ENCODE peak calls at places on chromosome 2, in nine cellular contexts. E is heart right ventricle, W is suprapubic skin, B is GM23338, X is HFF-Myc, C is cardiac fibroblast, Z is dorsolateral prefrontal cortex, V is foreskin fibroblast, D is left lung. Q is an unnamed sample.

GRCh38 chr2:110690345-110690965 is 12.6 kb upstream of the BUB1 start:
- DNase-seq in C (no peak), B (no peak), V (no peak), E (no peak), Z (no peak), D (no peak), X (no peak), W (no peak), Q (no peak)

GRCh38 chr2:8966123-8966908 is 37.2 kb downstream of the MBOAT2 start:
- DNase-seq in B (no peak), V (no peak), D (no peak), W (no peak), E (no peak), C (peak), X (no peak), Z (no peak), Q (peak)

GRCh38 chr2:58629720-58630119 is 388.6 kb upstream of the FANCL start:
- DNase-seq in Z (no peak), X (no peak), C (no peak), B (no peak), W (no peak), V (no peak), E (no peak), D (no peak), Q (no peak)

GRCh38 chr2:85255456-85255812 is 72.4 kb downstream of the TGOLN2 start:
- DNase-seq in B (peak), E (no peak), C (no peak), W (no peak), D (no peak), Z (no peak), V (no peak), X (no peak), Q (no peak)

GRCh38 chr2:121513597-121514333 is 16.9 kb upstream of the RNU4ATAC start:
- DNase-seq in Z (no peak), C (no peak), D (no peak), E (no peak), X (no peak), V (no peak), W (no peak), B (no peak), Q (no peak)

GRCh38 chr2:47194410-47194809 is 39.3 kb upstream of the STPG4 start:
- DNase-seq in V (no peak), C (no peak), D (no peak), E (no peak), X (no peak), B (no peak), W (no peak), Z (no peak), Q (no peak)

GRCh38 chr2:8534729-8535397 is 147.0 kb upstream of the ID2 start:
- DNase-seq in E (peak), B (no peak), X (no peak), Z (no peak), V (no peak), C (no peak), W (no peak), D (peak), Q (peak)

GRCh38 chr2:73415906-73416305 is 30.3 kb downstream of the ALMS1 start:
- DNase-seq in D (no peak), X (no peak), W (no peak), C (peak), B (no peak), V (peak), Z (no peak), E (no peak), Q (peak)

GRCh38 chr2:23235292-23235691 is 149.7 kb upstream of the KLHL29 start:
- DNase-seq in E (no peak), V (peak), D (no peak), Z (no peak), X (peak), B (no peak), W (no peak), C (no peak), Q (peak)

GRCh38 chr2:17879913-17880274 is 1.4 kb downstream of the KCNS3 start:
- DNase-seq in Z (no peak), V (no peak), E (no peak), D (no peak), W (no peak), B (no peak), X (no peak), C (no peak), Q (no peak)

GRCh38 chr2:64863097-64863820 is 125.9 kb upstream of the SLC1A4 start:
- DNase-seq in E (no peak), X (no peak), V (no peak), D (no peak), C (no peak), B (no peak), W (no peak), Z (no peak), Q (no peak)

GRCh38 chr2:218832520-218832919 is 917 bp upstream of the PRKAG3 start:
- DNase-seq in Z (no peak), D (no peak), V (peak), X (no peak), B (no peak), W (no peak), E (peak), C (no peak), Q (peak)

GRCh38 chr2:19733951-19734425 is 167.8 kb downstream of the TTC32 start:
- DNase-seq in C (peak), E (no peak), X (no peak), V (peak), D (no peak), W (no peak), B (no peak), Z (no peak), Q (peak)

GRCh38 chr2:65430515-65431416 is 1.6 kb downstream of the SPRED2 start:
- DNase-seq in Z (peak), E (peak), B (peak), X (no peak), W (peak), D (peak), C (peak), V (peak), Q (peak)

GRCh38 chr2:90069290-90069894 is 1377.9 kb downstream of the RPIA start:
- DNase-seq in W (no peak), E (no peak), B (peak), Z (no peak), V (no peak), X (no peak), C (peak), D (no peak), Q (peak)

GRCh38 chr2:225434014-225434413 is 34.5 kb downstream of the NYAP2 start:
- DNase-seq in B (peak), Z (no peak), W (no peak), D (no peak), X (no peak), V (no peak), C (no peak), E (no peak), Q (no peak)

GRCh38 chr2:235263205-235264120 is 230.4 kb upstream of the AGAP1 start:
- DNase-seq in D (peak), E (peak), X (peak), B (peak), Z (peak), W (peak), C (peak), V (peak), Q (peak)

GRCh38 chr2:134367915-134368911 is 114.3 kb downstream of the MGAT5 start:
- DNase-seq in V (no peak), W (no peak), C (no peak), E (no peak), Z (no peak), X (peak), D (no peak), B (no peak), Q (no peak)

GRCh38 chr2:4272261-4272858 is 569.0 kb downstream of the DCDC2C start:
- DNase-seq in C (no peak), V (no peak), Z (no peak), X (no peak), B (no peak), D (no peak), W (no peak), E (no peak), Q (no peak)

GRCh38 chr2:1088192-1088860 is 137.7 kb downstream of the SNTG2 start:
- DNase-seq in D (no peak), V (peak), B (no peak), X (no peak), E (no peak), C (peak), W (no peak), Z (no peak), Q (no peak)

GRCh38 chr2:216142540-216142939 is 33.4 kb downstream of the XRCC5 start:
- DNase-seq in Z (no peak), W (no peak), E (no peak), V (peak), B (no peak), C (peak), X (peak), D (no peak), Q (peak)

GRCh38 chr2:192655916-192656315 is 461.2 kb upstream of the TMEFF2 start:
- DNase-seq in C (no peak), Z (no peak), X (no peak), W (no peak), V (no peak), E (no peak), B (no peak), D (no peak), Q (no peak)

GRCh38 chr2:231674587-231675334 is 33.6 kb upstream of the PTMA start:
- DNase-seq in B (peak), Z (peak), W (no peak), E (peak), D (peak), C (peak), V (peak), X (no peak), Q (peak)

GRCh38 chr2:216765810-216766259 is 70.5 kb upstream of the IGFBP5 start:
- DNase-seq in X (no peak), W (no peak), Z (no peak), B (peak), V (no peak), C (peak), D (no peak), E (peak), Q (no peak)

GRCh38 chr2:120518819-120519218 is 172.9 kb downstream of the INHBB start:
- DNase-seq in X (no peak), E (no peak), W (no peak), C (no peak), B (no peak), V (no peak), D (no peak), Z (no peak), Q (no peak)

GRCh38 chr2:102069311-102069974 is 73.1 kb upstream of the IL1R1 start:
- DNase-seq in B (no peak), V (no peak), Z (no peak), D (no peak), W (no peak), E (no peak), X (no peak), C (no peak), Q (no peak)

GRCh38 chr2:9169310-9170107 is 37.1 kb upstream of the ASAP2 start:
- DNase-seq in B (no peak), E (no peak), V (no peak), C (no peak), X (no peak), D (no peak), W (no peak), Z (no peak), Q (no peak)

GRCh38 chr2:8631465-8632005 is 50.3 kb upstream of the ID2 start:
- DNase-seq in W (no peak), Z (no peak), B (no peak), C (no peak), X (no peak), D (peak), E (no peak), V (no peak), Q (no peak)

GRCh38 chr2:156322103-156322671 is 10.3 kb downstream of the NR4A2 start:
- DNase-seq in E (no peak), Z (no peak), C (no peak), D (no peak), B (no peak), W (no peak), X (no peak), V (no peak), Q (no peak)
- H3K4me3 ChIP-seq in E (peak), Z (peak), C (no peak), D (no peak), B (peak), W (peak), X (no peak), V (no peak), Q (no peak)

GRCh38 chr2:39232141-39232540 is 11.6 kb downstream of the CDKL4 start:
- DNase-seq in B (no peak), W (no peak), X (no peak), V (no peak), E (no peak), D (no peak), C (no peak), Z (no peak), Q (no peak)
- TF ChIP-seq CTCF in B (no peak), W (no peak), X (no peak), V (no peak), E (no peak), D (no peak), C (no peak), Z (no peak), Q (no peak)

GRCh38 chr2:167144179-167144898 is 256.1 kb downstream of the XIRP2 start:
- DNase-seq in V (no peak), X (no peak), D (no peak), C (peak), W (no peak), Z (no peak), E (no peak), B (no peak), Q (peak)
- H3K4me3 ChIP-seq in V (no peak), X (no peak), D (no peak), C (no peak), W (no peak), Z (no peak), E (no peak), B (no peak), Q (no peak)

DNA sequence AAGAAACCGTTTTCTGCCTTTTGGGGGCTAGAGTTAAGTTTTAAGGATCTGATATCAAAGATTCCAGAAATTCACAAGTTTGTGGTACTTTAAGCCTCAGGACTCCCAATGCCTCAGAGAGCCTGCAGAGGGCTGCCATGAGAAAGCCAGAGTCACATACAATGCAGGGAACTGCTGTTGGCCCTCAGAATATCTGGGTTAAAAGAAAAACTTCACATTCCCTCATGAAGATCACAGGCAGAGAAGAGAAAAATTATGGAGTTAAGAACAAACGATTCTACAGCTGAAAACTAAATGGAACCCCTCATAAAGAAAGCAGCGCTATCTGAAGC is 39.5 kb downstream of the HDAC4 start:
- DNase-seq in D (no peak), X (no peak), E (no peak), W (no peak), V (peak), B (peak), Z (no peak), C (peak), Q (no peak)
- TF ChIP-seq CTCF in D (no peak), X (no peak), E (peak), W (no peak), V (peak), B (peak), Z (no peak), C (peak), Q (peak)

GRCh38 chr2:132670104-132670960 is at the start of gene LYPD1:
- DNase-seq in Z (peak), W (no peak), E (no peak), B (peak), C (no peak), V (no peak), D (peak), X (no peak), Q (no peak)
- H3K4me3 ChIP-seq in Z (peak), W (peak), E (peak), B (peak), C (peak), V (peak), D (peak), X (peak), Q (no peak)

GRCh38 chr2:10911291-10912075 is at the start of gene KCNF1:
- DNase-seq in W (peak), Z (no peak), V (peak), B (peak), E (no peak), D (no peak), X (no peak), C (peak), Q (peak)
- TF ChIP-seq CTCF in W (no peak), Z (no peak), V (no peak), B (peak), E (peak), D (no peak), X (peak), C (peak), Q (peak)

GRCh38 chr2:188984126-188984525 is 10.0 kb downstream of the COL3A1 start:
- DNase-seq in W (no peak), V (no peak), B (peak), D (no peak), X (no peak), C (peak), Z (no peak), E (no peak), Q (peak)

GRCh38 chr2:188984680-188985079 is 10.5 kb downstream of the COL3A1 start:
- DNase-seq in Z (no peak), D (no peak), W (no peak), V (peak), C (peak), B (no peak), E (no peak), X (no peak), Q (peak)

GRCh38 chr2:188979730-188980123 is 5.6 kb downstream of the COL3A1 start:
- DNase-seq in C (peak), D (no peak), Z (no peak), V (no peak), E (no peak), X (no peak), B (no peak), W (no peak), Q (no peak)

GRCh38 chr2:188986839-188987238 is 12.7 kb downstream of the COL3A1 start:
- DNase-seq in Z (no peak), B (no peak), W (no peak), D (no peak), C (peak), X (no peak), V (no peak), E (no peak), Q (no peak)

GRCh38 chr2:188983427-188984101 is 9.4 kb downstream of the COL3A1 start:
- DNase-seq in D (no peak), W (no peak), E (no peak), B (peak), Z (no peak), C (peak), X (no peak), V (no peak), Q (peak)
- H3K4me3 ChIP-seq in D (no peak), W (peak), E (no peak), B (no peak), Z (no peak), C (no peak), X (no peak), V (peak), Q (no peak)